ENCODE peak calls at places on chromosomes 6 and 20, in four cellular contexts. A is K562, K is GM12878, T is H1. W is an unnamed sample.

GRCh38 chr6:10968776-10969175 is 75.3 kb downstream of the ELOVL2 start:
- DNase-seq in A (no peak), K (no peak), T (no peak), W (no peak)

GRCh38 chr6:133241901-133242760 is 974 bp downstream of the EYA4 start:
- DNase-seq in A (no peak), T (no peak), K (no peak), W (peak)

GRCh38 chr6:145783796-145784195 is 30.8 kb downstream of the FBXO30 start:
- DNase-seq in A (no peak), K (no peak), T (no peak), W (no peak)

GRCh38 chr6:105164418-105164817 is 15.4 kb downstream of the POPDC3 start:
- DNase-seq in T (no peak), K (no peak), A (no peak), W (peak)

GRCh38 chr6:61867635-61868034 is 418.4 kb downstream of the KHDRBS2 start:
- DNase-seq in A (no peak), T (no peak), K (no peak), W (no peak)

GRCh38 chr6:138242987-138243592 is 24.8 kb upstream of the PBOV1 start:
- DNase-seq in A (no peak), K (no peak), T (no peak), W (no peak)

GRCh38 chr20:50360921-50361320 is 149.3 kb upstream of the PTPN1 start:
- DNase-seq in A (no peak), T (no peak), K (no peak), W (no peak)

GRCh38 chr20:4765681-4766080 is 44.0 kb downstream of the PRND start:
- DNase-seq in T (no peak), A (no peak), K (no peak), W (no peak)

DNA sequence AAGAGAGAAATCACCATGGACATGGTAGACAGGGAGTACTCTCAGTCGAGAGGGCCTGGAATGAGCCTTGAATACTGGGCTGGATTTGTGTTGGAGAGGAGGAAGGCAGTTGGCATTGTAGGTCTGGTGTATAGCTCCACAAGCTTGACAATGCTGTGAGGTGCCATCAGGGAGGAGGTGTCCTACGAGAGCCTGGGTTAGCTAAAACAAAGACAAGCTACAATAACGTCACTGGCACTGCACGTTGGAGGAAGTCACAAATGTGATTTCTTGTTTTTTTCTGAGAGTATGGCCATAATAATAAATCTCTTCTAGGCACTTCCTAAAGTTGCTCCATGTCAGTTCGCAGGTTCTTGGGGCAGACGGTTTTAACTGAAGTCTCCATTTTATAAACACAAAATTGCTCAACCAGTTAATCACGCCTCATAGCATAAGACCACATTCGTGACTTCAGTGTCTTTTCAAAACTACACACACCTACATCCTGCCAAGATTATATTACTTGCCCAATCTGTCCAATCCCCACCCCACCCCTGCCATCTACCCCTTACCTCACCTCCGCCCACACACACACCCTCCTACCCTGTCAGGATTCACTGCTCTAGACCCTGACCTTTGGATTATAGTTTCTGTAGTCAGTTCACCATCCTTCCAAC is 4.4 kb upstream of the HLA-DMB start:
- DNase-seq in T (no peak), K (peak), A (no peak), W (no peak)
- TF ChIP-seq NRF1 in T (no peak), K (no peak), A (no peak), W (no peak)

GRCh38 chr20:59992531-59992930 is 34.3 kb downstream of the CDH26 start:
- DNase-seq in K (no peak), T (no peak), A (no peak), W (no peak)

GRCh38 chr20:59987135-59987534 is 28.9 kb downstream of the CDH26 start:
- DNase-seq in K (no peak), A (no peak), T (no peak), W (no peak)

GRCh38 chr20:59985864-59986263 is 27.6 kb downstream of the CDH26 start:
- DNase-seq in K (no peak), A (no peak), T (no peak), W (no peak)

GRCh38 chr20:59984551-59984950 is 26.3 kb downstream of the CDH26 start:
- DNase-seq in K (no peak), T (no peak), A (no peak), W (no peak)

DNA sequence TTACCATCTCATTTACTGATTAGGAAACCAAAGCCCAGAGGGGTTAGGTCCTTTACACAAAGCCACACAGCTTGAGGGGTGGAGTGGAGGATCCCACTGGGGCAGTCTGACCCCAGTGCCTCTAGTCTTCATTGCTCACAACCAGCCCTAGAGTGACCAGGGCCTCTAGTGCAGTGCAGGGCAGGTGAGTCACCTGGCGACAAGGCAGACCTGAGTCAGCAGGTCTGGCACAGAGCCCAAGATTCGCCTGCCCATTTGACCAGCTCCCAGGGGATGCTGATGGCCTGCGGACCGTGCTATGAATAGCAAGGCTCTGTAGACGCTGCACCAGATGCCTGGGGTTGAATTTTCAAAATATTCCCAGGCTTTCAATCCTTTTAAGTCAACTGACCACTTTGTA is 29.9 kb downstream of the CDH26 start:
- DNase-seq in T (no peak), K (no peak), A (no peak), W (no peak)
- TF ChIP-seq JUND in T (no peak), K (no peak), A (no peak), W (no peak)

GRCh38 chr20:16539280-16539679 is 34.0 kb downstream of the KIF16B start:
- DNase-seq in T (no peak), K (no peak), A (no peak), W (no peak)
- TF ChIP-seq GABPA in T (no peak), K (no peak), A (no peak), W (no peak)

DNA sequence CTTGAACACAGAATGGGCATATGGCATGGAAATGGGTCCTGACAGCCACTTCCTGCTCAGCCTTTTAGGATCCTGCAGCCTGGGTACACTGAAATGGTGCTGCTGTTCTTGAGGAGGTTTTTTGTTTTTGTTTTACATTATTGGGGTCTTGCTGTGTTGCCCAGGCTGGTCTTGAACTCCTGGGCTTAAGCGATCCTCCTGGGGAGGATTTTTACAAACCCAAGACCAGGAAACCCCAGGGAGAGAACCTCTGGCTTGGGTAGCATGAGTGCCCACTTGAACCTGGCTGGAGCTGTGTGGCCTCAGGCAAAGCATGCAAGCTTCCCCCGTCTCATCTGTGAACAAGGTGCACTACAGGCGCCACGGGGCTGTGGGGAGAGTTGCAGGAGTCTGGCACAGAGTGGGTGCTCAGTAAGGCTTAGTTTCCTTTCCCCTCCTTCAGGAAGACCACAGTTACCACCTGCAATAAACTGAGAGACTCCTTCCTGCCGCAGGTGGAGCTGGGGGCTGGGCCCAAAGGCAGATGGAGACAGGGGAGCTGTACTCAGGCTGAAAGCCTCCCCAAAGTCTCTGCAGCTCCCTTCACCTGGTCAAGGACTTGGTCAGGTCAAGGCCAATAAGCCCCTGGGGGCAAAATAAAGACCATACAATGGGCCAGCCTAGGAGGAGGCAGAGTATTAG is 1.8 kb downstream of the SLA2 start:
- DNase-seq in T (no peak), A (no peak), K (no peak), W (no peak)
- TF ChIP-seq NRF1 in T (no peak), A (no peak), K (no peak), W (no peak)

GRCh38 chr6:22896716-22897115 is 327.4 kb downstream of the HDGFL1 start:
- DNase-seq in T (no peak), A (no peak), K (no peak), W (no peak)

GRCh38 chr6:22904413-22904812 is 335.0 kb downstream of the HDGFL1 start:
- DNase-seq in T (no peak), K (no peak), A (no peak), W (no peak)

GRCh38 chr6:22899446-22899845 is 330.1 kb downstream of the HDGFL1 start:
- DNase-seq in T (no peak), A (no peak), K (no peak), W (no peak)
- TF ChIP-seq JUND in T (no peak), A (no peak), K (no peak), W (no peak)

DNA sequence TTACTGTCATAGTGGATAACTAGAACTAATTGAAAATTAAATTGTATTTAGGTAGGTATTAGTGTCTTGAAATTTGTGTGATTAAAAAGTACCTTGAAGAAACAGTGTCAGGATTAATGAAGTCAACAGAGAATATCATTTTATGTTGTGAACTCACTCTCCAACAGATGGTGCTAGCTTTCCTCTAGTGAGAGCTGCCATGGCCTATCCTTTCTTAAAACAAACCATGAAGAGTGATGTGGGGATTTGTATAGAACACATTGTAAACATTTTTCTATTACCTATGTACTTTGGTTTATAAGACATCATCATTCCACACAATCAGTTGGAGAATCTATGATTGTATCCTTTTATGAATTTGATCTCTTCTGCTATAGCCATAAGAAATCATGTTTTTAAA is 4.8 kb upstream of the SRSF12 start:
- DNase-seq in T (no peak), A (no peak), K (no peak), W (peak)
- TF ChIP-seq GABPA in T (no peak), A (no peak), K (no peak), W (no peak)

GRCh38 chr20:13389115-13389514 is 168.0 kb downstream of the ISM1 start:
- DNase-seq in K (no peak), A (no peak), T (no peak), W (no peak)

GRCh38 chr20:13382786-13383185 is 161.7 kb downstream of the ISM1 start:
- DNase-seq in A (no peak), T (no peak), K (no peak), W (no peak)

GRCh38 chr20:13384132-13384531 is 163.1 kb downstream of the ISM1 start:
- DNase-seq in T (no peak), K (no peak), A (no peak), W (no peak)
- TF ChIP-seq NRF1 in T (no peak), K (no peak), A (no peak), W (no peak)

GRCh38 chr6:161701051-161701450 is 427.2 kb upstream of the AGPAT4 start:
- DNase-seq in A (no peak), K (no peak), T (no peak), W (no peak)
- TF ChIP-seq JUND in A (no peak), K (no peak), T (no peak), W (no peak)

DNA sequence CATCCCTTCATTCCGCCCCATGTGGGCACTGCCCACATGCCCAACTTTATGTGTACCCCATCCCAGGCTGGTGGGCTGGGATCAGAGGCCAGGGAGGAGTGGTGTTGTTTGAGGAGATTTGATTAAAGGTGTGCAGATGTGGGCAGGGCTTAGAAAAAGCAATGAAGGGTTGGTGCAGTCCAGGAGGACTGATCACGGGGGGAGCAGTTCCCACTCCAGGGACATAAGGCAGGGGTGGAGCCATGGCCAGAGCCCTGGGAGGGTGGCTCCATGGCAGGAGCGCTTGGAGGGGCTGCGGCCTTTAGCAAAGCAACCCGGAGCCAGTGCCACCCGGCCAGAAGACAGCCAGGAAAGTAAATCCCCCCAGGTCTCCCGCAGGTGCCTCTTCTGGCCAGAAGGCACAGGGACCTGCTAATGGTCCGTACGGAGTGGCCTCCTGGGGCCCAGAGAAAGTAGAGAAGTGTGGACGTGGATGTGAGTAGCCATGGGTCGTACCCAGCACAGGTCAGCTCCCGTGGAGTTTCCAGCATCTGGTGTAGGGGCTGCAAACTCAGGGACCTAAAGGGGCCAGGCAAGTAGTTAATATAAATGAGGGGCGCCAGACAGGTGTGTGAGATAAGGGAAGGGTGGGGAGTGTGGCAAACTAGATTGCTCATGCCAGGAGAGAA is 62.1 kb upstream of the APCDD1L start:
- DNase-seq in T (no peak), A (no peak), K (no peak), W (no peak)
- TF ChIP-seq GABPA in T (no peak), A (no peak), K (no peak), W (no peak)

W was measured in SK-N-SH.